ENCODE peak calls at places on chromosome 12, in eight cellular contexts. A is cardiac muscle cell, S is ovary, O is right lobe of liver, Q is OCI-LY7, T is A549, Y is GM06990, K is IMR-90. E is an unnamed sample.

GRCh38 chr12:91687052-91688017 is 458.3 kb downstream of the BTG1 start:
- DNase-seq in Q (no peak), S (no peak), T (no peak), O (no peak), K (no peak), A (no peak), Y (no peak), E (no peak)

GRCh38 chr12:69339999-69340398 is 8.2 kb upstream of the LYZ start:
- DNase-seq in Y (no peak), Q (no peak), S (no peak), A (no peak), T (no peak), K (no peak), O (no peak), E (no peak)

GRCh38 chr12:8449293-8449944 is 6.3 kb upstream of the CLEC6A start:
- DNase-seq in S (no peak), T (no peak), Y (no peak), A (no peak), Q (no peak), K (no peak), O (no peak), E (no peak)

GRCh38 chr12:59459966-59460365 is 135.9 kb upstream of the SLC16A7 start:
- DNase-seq in K (peak), T (no peak), O (no peak), Y (no peak), S (no peak), A (peak), Q (no peak), E (no peak)

GRCh38 chr12:40157307-40157706 is 51.4 kb upstream of the SLC2A13 start:
- DNase-seq in S (no peak), K (no peak), Y (no peak), Q (no peak), A (no peak), O (no peak), T (no peak), E (no peak)

GRCh38 chr12:130873106-130873795 is 1.4 kb downstream of the RAN start:
- DNase-seq in Q (no peak), S (no peak), Y (no peak), T (no peak), O (no peak), K (no peak), A (no peak), E (no peak)

GRCh38 chr12:102921240-102921639 is 4.2 kb upstream of the PAH start:
- DNase-seq in K (no peak), Y (no peak), O (no peak), S (no peak), T (no peak), Q (no peak), A (no peak), E (no peak)

GRCh38 chr12:88185988-88186387 is 43.9 kb downstream of the TMTC3 start:
- DNase-seq in O (no peak), Q (no peak), A (peak), T (no peak), S (no peak), Y (no peak), K (peak), E (no peak)

GRCh38 chr12:82527165-82527780 is 159.4 kb upstream of the TMTC2 start:
- DNase-seq in O (no peak), T (peak), A (peak), S (no peak), Q (peak), K (peak), Y (peak), E (peak)

GRCh38 chr12:132851465-132851864 is 22.8 kb upstream of the GOLGA3 start:
- DNase-seq in T (no peak), Q (no peak), A (no peak), O (no peak), K (no peak), Y (no peak), S (no peak), E (no peak)

GRCh38 chr12:124077730-124078129 is 104.7 kb downstream of the ZNF664 start:
- DNase-seq in Q (no peak), K (no peak), O (no peak), T (no peak), S (no peak), A (no peak), Y (no peak), E (no peak)

GRCh38 chr12:107501681-107502080 is 183.9 kb upstream of the PWP1 start:
- DNase-seq in S (no peak), Y (no peak), K (no peak), Q (no peak), T (no peak), A (no peak), O (no peak), E (no peak)

GRCh38 chr12:57868870-57869609 is 22.5 kb upstream of the CTDSP2 start:
- DNase-seq in A (no peak), O (no peak), T (no peak), Y (no peak), S (no peak), Q (no peak), K (no peak), E (no peak)

GRCh38 chr12:14810953-14811483 is 3.0 kb downstream of the SMCO3 start:
- DNase-seq in T (peak), S (no peak), Q (peak), K (peak), O (peak), Y (no peak), A (peak), E (peak)

GRCh38 chr12:62123721-62124203 is 136.4 kb upstream of the USP15 start:
- DNase-seq in Y (peak), Q (peak), S (peak), O (no peak), K (peak), T (peak), A (peak), E (peak)

GRCh38 chr12:100955139-100955538 is 160.6 kb downstream of the ANO4 start:
- DNase-seq in S (peak), O (no peak), A (peak), Y (no peak), K (peak), Q (no peak), T (no peak), E (no peak)

GRCh38 chr12:72448089-72448488 is 175.9 kb downstream of the TRHDE start:
- DNase-seq in A (no peak), O (no peak), T (no peak), S (no peak), Y (no peak), K (peak), Q (no peak), E (no peak)

GRCh38 chr12:129844662-129845061 is 59.2 kb downstream of the TMEM132D start:
- DNase-seq in Y (no peak), T (no peak), K (no peak), A (no peak), Q (no peak), O (no peak), S (no peak), E (no peak)

GRCh38 chr12:64757778-64758177 is 1.4 kb downstream of the GNS start:
- DNase-seq in T (no peak), O (no peak), K (no peak), S (no peak), Y (no peak), A (no peak), Q (no peak), E (peak)
- H3K4me3 ChIP-seq in T (no peak), O (no peak), K (no peak), S (peak), Y (peak), A (no peak), Q (peak), E (no peak)

DNA sequence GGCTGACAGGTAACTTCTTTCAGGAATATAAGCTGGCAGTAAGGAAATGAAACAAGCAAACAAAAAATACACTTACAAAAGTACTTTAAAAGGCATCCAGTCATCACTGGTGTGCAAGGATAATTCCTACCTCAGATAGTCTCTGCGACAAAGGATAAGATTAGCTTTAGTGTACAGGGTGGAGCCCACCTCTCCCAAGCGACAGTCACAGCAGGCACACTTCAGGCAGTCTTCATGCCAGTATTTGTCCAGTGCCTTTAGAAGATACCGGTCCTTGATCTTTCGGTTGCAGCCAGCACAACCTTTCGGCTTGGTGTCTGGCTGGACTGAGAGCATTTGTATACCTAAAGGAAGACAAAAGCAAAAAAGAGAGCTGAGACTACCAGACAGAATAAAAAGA is 5.4 kb downstream of the LMO3 start:
- DNase-seq in K (no peak), O (no peak), S (no peak), T (no peak), Y (no peak), A (no peak), Q (no peak), E (no peak)
- H3K4me3 ChIP-seq in K (no peak), O (no peak), S (no peak), T (no peak), Y (no peak), A (no peak), Q (no peak), E (no peak)

DNA sequence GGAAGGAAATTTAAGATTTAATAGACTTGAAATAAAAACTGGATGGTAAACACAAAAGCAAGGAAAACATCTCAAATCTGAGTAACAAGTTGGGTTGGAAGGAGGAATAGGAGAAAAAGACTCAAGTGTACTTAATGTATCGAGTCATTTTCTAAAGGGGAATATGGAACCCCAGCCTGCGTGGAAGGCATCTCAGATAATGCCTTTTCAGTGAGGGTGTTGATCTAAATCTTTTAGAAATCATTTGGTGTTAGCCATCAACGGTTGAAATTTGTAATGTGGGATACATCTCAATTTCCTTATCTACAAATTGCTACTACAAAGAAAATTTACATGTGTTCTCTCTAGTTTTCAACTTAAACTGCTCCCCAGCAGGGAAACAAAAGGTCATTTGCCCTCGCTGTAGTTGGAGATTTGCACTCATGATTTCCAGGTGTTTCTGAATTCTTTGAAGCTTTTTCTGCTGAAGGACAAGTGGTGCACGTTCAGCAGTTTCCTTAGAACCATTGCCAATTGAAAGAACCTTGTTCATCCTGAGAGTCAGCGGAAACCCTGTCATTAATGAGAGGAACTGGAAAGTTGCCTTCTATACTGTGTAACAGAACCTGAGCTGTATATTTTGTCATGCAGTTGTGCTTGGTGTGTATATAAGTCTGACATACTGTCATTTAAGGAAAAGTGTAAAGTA is 2.2 kb downstream of the PCBP2 start:
- DNase-seq in K (no peak), Y (no peak), O (no peak), A (no peak), S (no peak), Q (no peak), T (no peak), E (no peak)
- H3K4me3 ChIP-seq in K (peak), Y (peak), O (no peak), A (peak), S (no peak), Q (peak), T (peak), E (no peak)

GRCh38 chr12:52190860-52191729 is 719 bp downstream of the KRT80 start:
- DNase-seq in O (no peak), T (peak), S (no peak), K (peak), Y (no peak), A (no peak), Q (no peak), E (no peak)

GRCh38 chr12:52193991-52194390 is 2.2 kb upstream of the KRT80 start:
- DNase-seq in Q (no peak), O (no peak), A (peak), S (no peak), Y (no peak), T (no peak), K (no peak), E (no peak)

GRCh38 chr12:52195065-52195730 is 3.4 kb upstream of the KRT80 start:
- DNase-seq in Q (no peak), A (peak), S (peak), T (no peak), O (no peak), K (peak), Y (no peak), E (no peak)

GRCh38 chr12:52189376-52190174 is 2.2 kb downstream of the KRT80 start:
- DNase-seq in T (no peak), K (peak), A (peak), Q (no peak), O (no peak), Y (no peak), S (no peak), E (no peak)

GRCh38 chr12:52191841-52192791 is at the start of gene KRT80:
- DNase-seq in A (peak), Q (no peak), T (peak), O (peak), S (peak), Y (no peak), K (peak), E (peak)
- H3K4me3 ChIP-seq in A (no peak), Q (no peak), T (peak), O (no peak), S (no peak), Y (no peak), K (no peak), E (no peak)

DNA sequence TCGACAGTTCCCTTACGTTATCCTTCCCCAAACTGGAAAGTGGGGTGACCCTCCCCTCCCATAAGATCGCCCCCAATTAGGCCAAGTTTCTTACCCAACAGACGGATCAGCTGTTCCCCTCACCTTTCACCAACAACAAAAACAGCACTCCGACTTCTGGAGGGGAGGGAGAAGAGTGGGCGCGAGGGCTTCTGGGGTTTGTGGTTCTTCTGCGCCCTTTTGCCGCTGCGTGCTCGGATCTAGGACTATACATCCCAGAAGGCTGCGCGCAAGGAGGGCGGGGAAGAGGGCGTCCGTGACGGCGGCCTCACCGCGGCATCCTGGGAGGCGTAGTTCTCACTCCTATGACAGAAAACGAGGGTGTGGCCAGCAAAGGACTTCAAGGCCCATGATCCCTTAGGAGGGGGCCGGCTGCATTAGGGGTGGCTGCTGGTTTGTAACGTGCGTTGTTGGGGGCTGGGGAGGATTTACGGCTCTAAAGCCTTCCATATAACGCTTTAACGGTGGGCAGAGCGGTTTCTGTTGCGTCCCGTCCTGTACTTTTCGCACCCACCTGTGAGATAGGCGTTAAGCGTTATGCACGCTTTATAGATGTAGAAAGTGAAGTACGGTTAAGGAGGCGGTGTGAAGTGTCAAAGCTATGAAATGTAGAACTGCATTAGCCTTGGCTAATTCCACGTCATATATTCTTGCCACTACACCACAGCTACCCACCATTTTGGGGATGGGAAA is at the start of gene CALCOCO1:
- DNase-seq in Q (peak), K (peak), O (peak), S (peak), A (peak), T (peak), Y (peak), E (peak)
- H3K4me3 ChIP-seq in Q (peak), K (peak), O (peak), S (peak), A (peak), T (peak), Y (peak), E (peak)